ENCODE peak calls at places on chromosomes 1 and 21, in seven cellular contexts. V, P, Y, O, C, T and S are unnamed samples. For H3K4me1, the result is how much of the 10 kb centered on the place peaks cover.

GRCh38 chr1:78619803-78620579 is at the start of gene IFI44L:
- DNase-seq in P (peak), O (peak), V (no peak), C (no peak), Y (no peak), T (peak), S (peak)

GRCh38 chr1:58859769-58860455 is 76.1 kb upstream of the JUN start:
- DNase-seq in T (no peak), P (no peak), C (no peak), V (no peak), Y (no peak), O (no peak), S (no peak)

GRCh38 chr1:114756009-114756892 is 1.5 kb downstream of the CSDE1 start:
- DNase-seq in Y (no peak), C (no peak), T (peak), P (no peak), O (no peak), V (no peak), S (peak)

GRCh38 chr1:44524180-44524579 is 119.1 kb downstream of the RNF220 start:
- DNase-seq in C (no peak), P (no peak), O (no peak), T (no peak), Y (no peak), V (peak), S (no peak)

GRCh38 chr1:78834201-78834741 is 172.3 kb downstream of the ADGRL4 start:
- DNase-seq in V (no peak), T (no peak), Y (no peak), C (no peak), P (no peak), O (no peak), S (no peak)

GRCh38 chr21:43292041-43292865 is 123.4 kb downstream of the CRYAA start:
- DNase-seq in Y (no peak), V (no peak), C (peak), T (no peak), O (no peak), P (no peak), S (no peak)

GRCh38 chr1:50335914-50336313 is 87.3 kb downstream of the DMRTA2 start:
- DNase-seq in C (no peak), Y (no peak), T (no peak), P (no peak), O (no peak), V (no peak), S (no peak)

GRCh38 chr1:75589637-75590036 is 21.3 kb downstream of the SLC44A5 start:
- DNase-seq in C (no peak), Y (no peak), T (no peak), P (no peak), O (no peak), V (peak), S (no peak)

DNA sequence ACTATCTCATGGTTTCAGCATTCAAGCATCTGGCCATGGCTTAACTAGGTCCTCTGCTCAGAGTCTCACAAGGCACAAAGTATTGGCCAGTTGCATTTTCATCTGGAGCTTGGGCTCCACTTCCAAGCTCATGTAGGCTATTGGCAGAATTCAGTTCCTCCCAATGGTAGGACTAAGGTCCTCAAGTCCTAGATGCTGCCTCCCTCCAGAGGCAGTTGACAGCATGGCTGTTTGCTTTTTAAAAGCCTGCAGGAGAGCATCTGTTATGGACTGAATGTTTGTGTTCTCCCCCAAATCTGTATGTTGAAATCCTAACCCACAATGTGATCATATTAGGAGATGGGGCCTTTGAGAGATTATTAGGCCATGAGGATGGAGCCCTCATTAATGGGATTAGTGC is 38.0 kb upstream of the HLX start:
- DNase-seq in P (no peak), Y (peak), V (no peak), T (no peak), O (no peak), C (no peak), S (no peak)
- TF ChIP-seq CTCF in P (no peak), Y (no peak), V (peak), T (no peak), O (no peak), C (no peak), S (no peak)

GRCh38 chr1:180935326-180936109 is 22.8 kb downstream of the KIAA1614 start:
- DNase-seq in Y (no peak), O (no peak), P (no peak), T (no peak), C (peak), V (peak), S (no peak)

GRCh38 chr1:180937012-180937372 is 24.3 kb downstream of the KIAA1614 start:
- DNase-seq in V (no peak), O (no peak), P (no peak), C (peak), Y (no peak), T (no peak), S (no peak)

GRCh38 chr1:180937624-180938225 is 25.0 kb downstream of the KIAA1614 start:
- DNase-seq in O (no peak), P (no peak), V (no peak), T (no peak), Y (no peak), C (peak), S (no peak)

GRCh38 chr1:180934563-180934962 is 21.9 kb downstream of the KIAA1614 start:
- DNase-seq in T (no peak), Y (no peak), P (no peak), O (no peak), V (no peak), C (peak), S (no peak)

DNA sequence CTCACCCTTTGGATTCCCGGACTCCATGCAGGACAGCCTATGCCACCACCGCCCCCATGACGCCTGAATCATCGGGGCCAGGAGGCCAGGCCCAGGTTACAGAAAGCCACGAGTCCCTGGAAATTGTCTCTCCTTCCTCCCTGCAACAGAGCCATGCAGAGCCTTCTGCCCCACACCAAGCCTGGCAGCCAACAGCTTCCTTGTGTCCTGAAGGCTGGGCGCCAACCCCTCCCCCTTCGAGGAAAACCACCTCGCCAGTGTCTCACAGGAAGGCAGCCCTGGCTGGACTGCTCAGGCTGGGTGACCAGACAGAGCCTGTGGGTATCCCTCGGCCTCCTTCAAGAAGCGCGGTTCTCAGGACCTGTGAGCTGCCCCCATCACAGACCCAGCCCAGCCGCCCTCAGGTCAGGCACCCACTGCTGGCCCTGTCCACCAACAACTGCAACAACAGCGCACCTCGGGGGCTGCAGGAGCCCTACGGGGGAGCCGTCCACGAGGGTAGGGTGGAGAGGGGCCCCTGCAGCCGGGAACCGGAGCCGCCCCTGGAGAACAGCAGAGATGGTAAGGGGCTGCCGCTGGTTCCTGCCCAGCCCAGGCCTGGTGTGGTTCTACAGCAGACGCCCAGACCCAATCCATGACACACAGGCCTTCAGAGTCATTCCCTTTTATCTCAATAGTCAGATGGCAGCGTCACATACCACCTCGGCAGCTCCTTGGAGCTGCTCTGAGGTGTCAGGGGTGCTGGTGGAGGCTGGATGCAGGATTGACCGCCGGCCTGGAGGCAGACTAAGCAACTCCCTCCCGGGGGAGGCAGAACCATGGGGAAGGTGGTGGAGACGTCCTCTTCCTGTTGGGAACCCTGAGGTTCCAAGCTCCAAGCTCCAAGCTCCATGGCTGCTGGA is 23.7 kb downstream of the KIAA1614 start:
- DNase-seq in C (peak), Y (no peak), P (no peak), O (no peak), V (no peak), T (no peak), S (no peak)
- H3K27ac ChIP-seq in C (no peak), Y (no peak), P (no peak), O (no peak), V (no peak), T (no peak), S (no peak)

DNA sequence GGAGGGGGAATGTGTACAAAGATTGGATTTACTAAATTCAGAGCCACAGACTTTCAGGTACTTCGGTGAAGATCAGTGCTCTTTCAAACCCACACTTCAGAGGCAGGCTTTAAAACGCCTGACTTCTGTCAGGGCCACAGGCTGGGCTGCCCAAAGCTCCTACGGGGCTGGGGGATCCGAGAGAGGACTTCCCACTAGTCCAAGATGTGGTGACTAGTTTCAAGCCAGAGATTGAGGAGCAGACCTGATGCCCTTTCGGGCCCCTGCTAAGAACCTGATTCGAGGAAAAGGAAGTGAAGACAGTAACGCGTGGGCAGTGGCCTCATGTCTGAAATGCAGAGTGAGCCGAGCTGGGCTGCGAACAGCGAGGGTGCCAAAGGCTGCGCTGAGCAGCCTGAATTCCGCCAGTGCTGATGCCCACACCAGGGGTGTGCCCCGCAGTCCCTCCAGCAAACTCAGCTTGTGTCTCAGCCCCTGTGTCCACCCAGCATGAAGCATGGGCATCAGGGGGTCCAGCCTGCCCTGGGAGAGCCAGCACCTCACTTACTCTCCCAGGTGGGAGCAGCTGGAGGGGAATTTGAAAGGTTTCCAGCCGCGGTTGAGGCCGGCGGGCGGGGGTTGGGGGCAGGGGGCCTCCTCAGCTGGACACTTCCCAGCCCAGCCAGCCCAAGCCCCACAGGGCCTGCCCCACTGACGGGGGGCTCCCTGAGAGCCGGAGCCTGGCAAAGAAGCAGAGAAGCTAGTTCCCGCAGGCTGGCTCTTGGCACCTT is 36.3 kb downstream of the KIAA1614 start:
- DNase-seq in P (no peak), Y (no peak), V (no peak), C (peak), T (no peak), O (no peak), S (no peak)
- H3K4me1 ChIP-seq in P (under half), Y (under half), V (under half), C (under half), T (under half), O (under half), S (under half)

DNA sequence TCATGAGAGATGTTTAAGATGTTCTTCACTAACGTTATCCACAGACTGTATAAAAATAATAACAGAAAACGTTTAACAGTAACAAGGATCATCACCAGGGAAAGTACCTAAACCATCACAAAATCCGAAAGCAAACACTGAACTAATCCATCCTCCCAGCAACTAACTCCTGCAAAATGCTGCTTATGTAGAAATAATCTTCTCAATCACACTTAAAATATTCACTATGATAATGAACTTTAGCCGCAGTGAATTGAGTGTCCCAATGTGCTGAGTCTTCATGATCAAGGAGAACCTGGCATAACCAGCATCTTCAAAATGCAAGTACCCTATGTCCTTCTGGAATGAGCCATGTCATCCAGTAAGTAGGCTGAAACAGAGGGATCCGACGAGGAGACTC is 166.1 kb downstream of the LTN1 start:
- DNase-seq in O (no peak), T (no peak), C (no peak), Y (no peak), V (no peak), P (no peak), S (no peak)
- TF ChIP-seq CTCF in O (no peak), T (no peak), C (no peak), Y (no peak), V (no peak), P (no peak), S (no peak)

DNA sequence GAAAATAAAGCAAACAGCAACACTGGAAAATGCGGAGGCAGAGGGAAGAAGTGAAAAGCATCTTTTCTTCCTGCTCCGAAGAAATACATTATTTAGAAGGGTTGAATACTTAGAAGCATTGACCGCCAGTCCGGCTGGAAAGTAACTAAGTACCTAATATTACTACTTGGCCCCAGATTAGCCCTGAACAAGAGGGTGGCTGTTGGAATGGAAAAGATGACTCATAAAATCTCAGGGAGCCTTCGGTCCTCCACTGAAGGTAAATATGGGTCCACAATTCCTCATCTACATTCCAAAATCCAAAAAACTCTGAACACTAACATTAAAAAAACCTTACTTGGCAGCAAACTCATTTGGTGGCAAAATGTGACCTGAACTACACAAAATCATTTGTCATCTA is 40.1 kb downstream of the BCAR3 start:
- DNase-seq in Y (no peak), C (no peak), T (peak), P (no peak), V (no peak), O (no peak), S (no peak)
- H3K27ac ChIP-seq in Y (no peak), C (no peak), T (no peak), P (no peak), V (no peak), O (no peak), S (no peak)

GRCh38 chr1:232598133-232598532 is 31.8 kb downstream of the SIPA1L2 start:
- DNase-seq in Y (no peak), C (no peak), O (no peak), P (no peak), T (no peak), V (no peak), S (no peak)

GRCh38 chr1:232596666-232597303 is 33.1 kb downstream of the SIPA1L2 start:
- DNase-seq in P (no peak), C (no peak), V (no peak), O (no peak), Y (no peak), T (no peak), S (no peak)

GRCh38 chr1:232598837-232599177 is 31.1 kb downstream of the SIPA1L2 start:
- DNase-seq in Y (no peak), C (no peak), T (no peak), P (no peak), V (no peak), O (no peak), S (no peak)

GRCh38 chr1:232599178-232600041 is 30.5 kb downstream of the SIPA1L2 start:
- DNase-seq in O (no peak), V (no peak), P (no peak), T (peak), C (no peak), Y (no peak), S (no peak)

GRCh38 chr1:232597721-232598120 is 32.2 kb downstream of the SIPA1L2 start:
- DNase-seq in C (no peak), P (no peak), Y (no peak), V (no peak), T (no peak), O (no peak), S (no peak)
- H3K4me1 ChIP-seq in C (under half), P (under half), Y (under half), V (under half), T (under half), O (half or more), S (under half)

DNA sequence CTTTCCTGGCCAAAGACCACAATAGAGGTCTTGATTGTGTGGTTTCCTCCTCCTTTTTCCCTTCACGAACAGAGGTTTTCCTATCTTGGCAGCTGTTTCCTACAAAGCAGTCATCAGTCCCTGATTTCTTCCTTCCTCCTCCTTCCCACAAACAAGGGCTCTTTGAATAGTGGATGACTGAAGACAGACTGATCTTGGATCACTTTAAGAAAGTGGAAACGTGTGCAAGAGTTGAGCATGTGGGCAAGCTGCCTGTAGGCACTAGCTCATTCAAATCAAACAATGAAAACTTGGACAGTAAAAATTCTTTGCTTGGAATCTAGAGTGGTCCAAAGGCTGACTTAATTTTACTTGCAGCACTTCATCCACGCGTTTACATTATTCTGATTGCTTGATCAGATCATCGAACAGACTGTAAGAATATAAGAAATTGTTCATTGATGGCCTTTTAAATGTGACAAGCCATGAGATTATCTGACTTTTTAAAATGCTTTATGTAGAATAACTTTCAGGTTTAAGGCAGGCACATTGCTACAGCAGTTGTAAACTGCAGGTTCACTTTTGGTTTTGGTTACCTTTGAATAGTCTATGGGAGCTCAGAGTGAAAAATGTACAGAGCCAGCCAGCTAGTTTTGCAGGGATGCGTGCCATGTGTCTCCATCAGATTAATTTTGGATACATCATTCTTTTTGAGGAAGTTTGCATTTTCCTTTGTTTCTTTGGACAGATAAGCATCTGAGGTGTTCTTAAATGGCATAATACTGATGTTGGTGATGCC is 34.4 kb downstream of the ADGRL2 start:
- DNase-seq in O (no peak), C (no peak), P (no peak), T (peak), V (no peak), Y (no peak), S (no peak)
- TF ChIP-seq CTCF in O (no peak), C (no peak), P (no peak), T (no peak), V (no peak), Y (no peak), S (no peak)

DNA sequence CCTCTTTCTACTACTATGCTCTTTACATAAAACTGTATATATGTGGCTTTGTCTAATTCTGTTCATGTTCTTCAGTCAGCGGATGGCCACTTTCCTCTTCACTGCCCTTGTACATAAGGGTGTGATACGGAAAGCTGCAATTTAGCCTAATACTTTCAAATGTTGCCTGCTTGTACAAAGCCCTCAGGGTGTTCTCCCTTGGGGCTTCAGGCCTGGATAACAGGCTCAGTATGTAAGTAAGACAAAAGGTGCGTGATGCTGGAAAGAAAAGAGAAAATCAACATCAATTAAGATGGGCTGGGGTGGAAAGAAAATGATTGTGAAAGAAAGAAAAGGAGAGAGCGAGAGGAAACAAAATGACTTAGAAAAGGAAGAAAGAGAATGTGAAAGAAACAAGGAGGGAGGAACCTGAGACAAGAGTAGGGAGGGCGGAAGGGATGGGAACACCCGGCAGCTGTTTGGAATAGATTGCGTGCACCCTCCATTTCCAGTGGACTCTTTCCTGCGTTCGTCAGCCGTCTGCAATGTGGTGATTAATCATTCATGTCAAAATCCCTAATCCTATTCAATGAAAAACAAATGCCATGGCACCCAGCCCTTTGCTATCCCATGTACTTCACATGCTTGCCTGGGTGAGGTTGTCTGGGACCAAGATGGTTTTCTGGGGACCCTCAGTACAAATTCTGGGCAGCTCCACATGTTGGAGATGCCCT is 553.6 kb downstream of the NUF2 start:
- DNase-seq in C (no peak), P (no peak), Y (peak), T (peak), V (no peak), O (peak), S (peak)
- H3K27ac ChIP-seq in C (peak), P (no peak), Y (peak), T (peak), V (peak), O (peak), S (peak)